ENCODE peak calls at places on chromosomes 12 and 14, in five cellular contexts. S is astrocyte of the spinal cord, L is A549, H is tibial nerve, K is upper lobe of right lung. O is an unnamed sample.

GRCh38 chr12:12158858-12159257 is 88.1 kb downstream of the BCL2L14 start:
- DNase-seq in S (no peak), L (no peak), H (no peak), K (no peak), O (no peak)

GRCh38 chr12:1791104-1791927 is 29.0 kb upstream of the LRTM2 start:
- DNase-seq in S (peak), L (peak), H (peak), K (no peak), O (no peak)

GRCh38 chr12:58877243-58877743 is 43.0 kb downstream of the LRIG3 start:
- DNase-seq in S (peak), L (peak), H (peak), K (no peak), O (peak)

GRCh38 chr14:91115986-91116385 is 2.1 kb downstream of the DGLUCY start:
- DNase-seq in S (no peak), L (no peak), H (no peak), K (no peak), O (no peak)

GRCh38 chr14:68399971-68400370 is 392.9 kb downstream of the ZFP36L1 start:
- DNase-seq in S (no peak), L (no peak), H (no peak), K (no peak), O (no peak)

GRCh38 chr12:14410177-14410576 is 44.7 kb downstream of the ATF7IP start:
- DNase-seq in S (no peak), L (no peak), H (no peak), K (no peak), O (no peak)

GRCh38 chr12:44246481-44247105 is 410.7 kb downstream of the TMEM117 start:
- DNase-seq in S (peak), L (no peak), H (no peak), K (no peak), O (no peak)

GRCh38 chr14:58693048-58693447 is 55.3 kb downstream of the DACT1 start:
- DNase-seq in S (no peak), L (no peak), H (no peak), K (no peak), O (no peak)

GRCh38 chr14:99937475-99938244 is 127.6 kb upstream of the EVL start:
- DNase-seq in S (no peak), L (no peak), H (no peak), K (no peak), O (no peak)

GRCh38 chr12:68158427-68158826 is 1.1 kb downstream of the IFNG start:
- DNase-seq in S (no peak), L (no peak), H (no peak), K (no peak), O (no peak)

GRCh38 chr12:49979791-49980190 is 7.0 kb downstream of the AQP6 start:
- DNase-seq in S (no peak), L (no peak), H (no peak), K (no peak), O (no peak)

GRCh38 chr12:26817183-26817591 is 15.8 kb downstream of the ITPR2 start:
- DNase-seq in S (no peak), L (no peak), H (no peak), K (no peak), O (no peak)

GRCh38 chr12:3083949-3084348 is 6.8 kb downstream of the TSPAN9 start:
- DNase-seq in S (no peak), L (no peak), H (no peak), K (no peak), O (no peak)

GRCh38 chr12:119229837-119230236 is 51.1 kb downstream of the HSPB8 start:
- DNase-seq in S (peak), L (peak), H (no peak), K (no peak), O (no peak)

GRCh38 chr12:34398366-34398705 is 376.0 kb downstream of the ALG10 start:
- DNase-seq in S (no peak), L (no peak), H (peak), K (peak), O (no peak)

GRCh38 chr12:69619050-69619449 is 8.3 kb upstream of the LRRC10 start:
- DNase-seq in S (no peak), L (no peak), H (no peak), K (no peak), O (no peak)

DNA sequence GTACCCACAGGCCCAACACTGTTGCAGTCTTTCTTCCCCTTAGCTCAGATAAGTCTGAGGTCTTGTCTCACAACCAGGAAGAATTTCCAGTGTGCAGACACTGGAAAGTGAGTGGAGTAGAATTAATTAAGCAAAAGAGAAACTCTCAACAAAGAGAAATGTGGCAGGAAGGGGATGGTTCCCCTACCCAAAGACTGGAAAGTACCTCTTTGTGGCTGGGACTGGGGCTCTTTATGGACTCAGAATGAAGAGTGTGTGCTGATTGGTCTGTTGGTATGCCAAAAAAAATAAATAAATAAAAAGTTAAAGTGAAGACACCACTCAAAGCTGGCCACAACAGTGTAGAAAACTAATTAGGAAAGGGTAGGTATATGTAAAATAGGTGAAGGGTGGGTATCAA is 26.4 kb downstream of the GLIPR1L1 start:
- DNase-seq in S (no peak), L (no peak), H (no peak), K (no peak), O (no peak)
- TF ChIP-seq CTCF in S (no peak), L (no peak), H (no peak), K (no peak), O (no peak)

DNA sequence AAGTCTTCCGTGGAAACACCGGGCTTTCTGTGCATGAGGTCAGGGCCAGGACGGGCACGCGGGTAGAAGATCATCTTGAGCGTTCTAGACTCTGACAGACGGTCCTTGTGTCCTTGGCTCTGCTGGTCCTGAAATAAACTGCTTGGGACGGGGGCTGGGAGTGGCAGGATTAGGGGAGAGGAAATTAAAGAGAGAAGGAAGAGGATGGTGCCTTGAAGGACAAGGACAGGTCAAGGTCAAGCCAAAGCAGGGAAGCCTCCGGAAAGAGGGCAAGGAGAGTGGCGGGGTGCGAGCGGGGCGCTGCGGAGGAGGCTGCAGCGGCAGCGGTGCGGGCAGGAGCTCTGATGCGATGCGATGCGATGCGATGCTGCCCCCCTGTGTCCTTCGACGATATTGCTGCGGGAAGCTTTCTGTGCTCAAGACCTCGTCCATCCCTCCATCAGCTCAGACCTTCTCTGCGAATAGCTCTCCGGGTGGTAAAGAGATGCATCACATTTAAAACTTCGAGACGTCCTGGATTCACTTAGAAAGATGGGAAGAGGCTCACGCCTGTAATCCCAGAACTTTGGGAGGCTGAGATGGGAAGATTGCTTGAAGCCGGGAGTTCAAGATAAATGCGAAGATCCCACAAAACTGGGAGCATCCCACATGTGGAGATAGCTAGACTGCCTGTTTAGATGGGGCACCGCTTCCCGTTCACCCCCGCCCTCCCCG is 110.1 kb upstream of the TMEM132D start:
- DNase-seq in S (peak), L (peak), H (no peak), K (peak), O (no peak)
- TF ChIP-seq CTCF in S (peak), L (peak), H (peak), K (peak), O (peak)

GRCh38 chr12:100077367-100077766 is 65.3 kb downstream of the BLTP3B start:
- DNase-seq in S (no peak), L (no peak), H (no peak), K (no peak), O (no peak)
- TF ChIP-seq CTCF in S (peak), L (no peak), H (no peak), K (no peak), O (peak)

GRCh38 chr14:77061630-77062029 is 33.1 kb upstream of the IRF2BPL start:
- DNase-seq in S (no peak), L (no peak), H (no peak), K (no peak), O (no peak)
- TF ChIP-seq CTCF in S (no peak), L (no peak), H (no peak), K (no peak), O (no peak)

GRCh38 chr14:60092516-60092915 is 793 bp downstream of the PCNX4 start:
- DNase-seq in S (peak), L (peak), H (no peak), K (no peak), O (no peak)
- TF ChIP-seq CTCF in S (no peak), L (no peak), H (no peak), K (no peak), O (no peak)

GRCh38 chr14:45284802-45285201 is 31.8 kb upstream of the MIS18BP1 start:
- DNase-seq in S (no peak), L (no peak), H (no peak), K (no peak), O (no peak)
- TF ChIP-seq CTCF in S (no peak), L (no peak), H (no peak), K (no peak), O (no peak)

DNA sequence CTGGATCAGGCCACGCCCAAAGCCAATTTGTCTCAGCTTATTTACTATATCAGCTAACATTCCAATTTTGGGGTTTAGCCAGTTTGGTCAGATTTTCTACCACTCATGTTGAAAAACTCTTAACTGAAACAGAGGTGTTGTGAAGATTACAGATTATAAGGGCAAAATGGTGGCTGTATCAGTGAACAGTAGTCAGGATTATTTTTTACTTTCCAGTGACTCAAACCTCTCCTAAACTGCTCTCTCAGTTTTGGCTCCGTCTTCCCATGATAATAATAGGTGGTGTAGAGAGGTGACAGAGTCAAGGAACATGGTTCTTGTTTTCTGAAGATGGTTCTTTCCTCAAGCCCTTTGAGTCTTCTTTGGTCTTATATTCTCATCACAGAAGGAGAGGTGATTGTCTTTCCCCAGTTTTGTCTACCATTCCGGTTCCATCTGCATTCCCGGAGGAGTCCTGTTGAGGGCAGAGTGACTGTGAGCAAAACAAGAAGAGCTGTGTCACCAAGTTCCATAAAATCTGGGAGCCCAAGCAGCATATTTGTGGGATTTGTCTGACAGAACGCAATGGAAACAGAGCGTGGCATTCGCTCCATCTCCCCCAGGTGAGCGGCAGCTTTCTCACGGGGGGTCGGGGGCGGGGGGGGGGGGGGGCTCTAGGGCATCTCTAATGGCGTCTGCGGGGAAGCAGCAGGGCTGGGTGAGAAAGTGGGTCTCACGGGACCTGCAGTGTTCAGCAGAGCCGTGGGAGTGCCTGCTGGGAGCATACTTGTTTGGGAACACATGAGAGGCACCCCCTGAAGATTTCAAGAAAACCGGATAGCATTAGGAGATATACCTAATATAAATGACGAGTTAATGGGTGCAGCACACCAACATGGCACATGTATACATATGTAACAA is 59.1 kb downstream of the TBC1D30 start:
- DNase-seq in S (no peak), L (peak), H (no peak), K (no peak), O (no peak)
- TF ChIP-seq CTCF in S (peak), L (no peak), H (no peak), K (no peak), O (no peak)

DNA sequence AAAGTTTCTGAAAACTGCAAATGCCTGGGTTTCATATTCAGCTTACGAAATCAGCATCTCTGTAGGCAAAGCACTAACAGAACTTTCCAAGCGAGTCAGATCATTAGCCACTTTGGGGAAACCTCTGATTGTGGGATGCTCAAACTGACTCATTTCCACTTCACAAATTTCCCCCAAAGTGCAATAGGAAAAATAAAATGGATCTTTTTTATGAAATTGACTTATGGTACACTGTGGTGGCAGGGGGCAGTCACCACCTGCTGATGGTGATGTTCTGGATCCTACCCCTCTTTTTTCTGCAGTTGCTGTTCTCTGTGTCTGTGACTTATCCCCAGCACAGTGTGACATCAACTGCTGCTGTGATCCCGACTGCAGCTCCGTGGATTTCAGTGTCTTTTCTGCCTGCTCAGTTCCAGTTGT is 5.6 kb downstream of the TCTN1 start:
- DNase-seq in S (no peak), L (no peak), H (no peak), K (no peak), O (no peak)
- TF ChIP-seq CTCF in S (no peak), L (no peak), H (no peak), K (no peak), O (no peak)